ENCODE peak calls at places on chromosomes 3 and 15, in eight cellular contexts. One of them, this sample, is unnamed.

GRCh38 chr3:18716821-18717220 is 291.7 kb upstream of the SATB1 start:
- DNase-seq in frontal cortex: no peak
- DNase-seq in posterior cingulate gyrus: no peak
- DNase-seq in activated T-helper 9 cell treated with anti-CD3 and anti-CD28 coated beads, Interleukin-2, amount 50 U/mL, for 16 hours: no peak
- DNase-seq in T-helper 9 cell: no peak
- DNase-seq in cardiac muscle cell: peak
- DNase-seq in NCI-H446 treated with DMSO at 0.1 percent for 48 hours: no peak
- DNase-seq in LoVo: no peak
- DNase-seq in this sample: no peak

GRCh38 chr3:177440456-177441105 is 243.3 kb upstream of the TBL1XR1 start:
- DNase-seq in frontal cortex: no peak
- DNase-seq in posterior cingulate gyrus: no peak
- DNase-seq in activated T-helper 9 cell treated with anti-CD3 and anti-CD28 coated beads, Interleukin-2, amount 50 U/mL, for 16 hours: no peak
- DNase-seq in T-helper 9 cell: no peak
- DNase-seq in cardiac muscle cell: no peak
- DNase-seq in NCI-H446 treated with DMSO at 0.1 percent for 48 hours: peak
- DNase-seq in LoVo: no peak
- DNase-seq in this sample: no peak

GRCh38 chr3:124965413-124965812 is 30.9 kb upstream of the MUC13 start:
- DNase-seq in frontal cortex: no peak
- DNase-seq in posterior cingulate gyrus: no peak
- DNase-seq in activated T-helper 9 cell treated with anti-CD3 and anti-CD28 coated beads, Interleukin-2, amount 50 U/mL, for 16 hours: no peak
- DNase-seq in T-helper 9 cell: no peak
- DNase-seq in cardiac muscle cell: no peak
- DNase-seq in NCI-H446 treated with DMSO at 0.1 percent for 48 hours: no peak
- DNase-seq in LoVo: no peak
- DNase-seq in this sample: no peak

GRCh38 chr3:102182162-102182561 is 252.7 kb upstream of the ZPLD1 start:
- DNase-seq in frontal cortex: no peak
- DNase-seq in posterior cingulate gyrus: no peak
- DNase-seq in activated T-helper 9 cell treated with anti-CD3 and anti-CD28 coated beads, Interleukin-2, amount 50 U/mL, for 16 hours: no peak
- DNase-seq in T-helper 9 cell: no peak
- DNase-seq in cardiac muscle cell: peak
- DNase-seq in NCI-H446 treated with DMSO at 0.1 percent for 48 hours: no peak
- DNase-seq in LoVo: no peak
- DNase-seq in this sample: peak

GRCh38 chr15:38401716-38402115 is 52.2 kb upstream of the FAM98B start:
- DNase-seq in frontal cortex: no peak
- DNase-seq in posterior cingulate gyrus: no peak
- DNase-seq in activated T-helper 9 cell treated with anti-CD3 and anti-CD28 coated beads, Interleukin-2, amount 50 U/mL, for 16 hours: no peak
- DNase-seq in T-helper 9 cell: no peak
- DNase-seq in cardiac muscle cell: peak
- DNase-seq in NCI-H446 treated with DMSO at 0.1 percent for 48 hours: no peak
- DNase-seq in LoVo: no peak
- DNase-seq in this sample: no peak

GRCh38 chr3:127431066-127431465 is 143.2 kb upstream of the PRR20G start:
- DNase-seq in frontal cortex: no peak
- DNase-seq in posterior cingulate gyrus: no peak
- DNase-seq in activated T-helper 9 cell treated with anti-CD3 and anti-CD28 coated beads, Interleukin-2, amount 50 U/mL, for 16 hours: no peak
- DNase-seq in T-helper 9 cell: no peak
- DNase-seq in cardiac muscle cell: peak
- DNase-seq in NCI-H446 treated with DMSO at 0.1 percent for 48 hours: peak
- DNase-seq in LoVo: no peak
- DNase-seq in this sample: peak

GRCh38 chr3:99875573-99875924 is 57.9 kb downstream of the CMSS1 start:
- DNase-seq in frontal cortex: no peak
- DNase-seq in posterior cingulate gyrus: no peak
- DNase-seq in activated T-helper 9 cell treated with anti-CD3 and anti-CD28 coated beads, Interleukin-2, amount 50 U/mL, for 16 hours: no peak
- DNase-seq in T-helper 9 cell: no peak
- DNase-seq in cardiac muscle cell: peak
- DNase-seq in NCI-H446 treated with DMSO at 0.1 percent for 48 hours: no peak
- DNase-seq in LoVo: no peak
- DNase-seq in this sample: no peak

GRCh38 chr15:77844798-77845446 is 212.2 kb upstream of the LINGO1 start:
- DNase-seq in frontal cortex: no peak
- DNase-seq in posterior cingulate gyrus: no peak
- DNase-seq in activated T-helper 9 cell treated with anti-CD3 and anti-CD28 coated beads, Interleukin-2, amount 50 U/mL, for 16 hours: no peak
- DNase-seq in T-helper 9 cell: no peak
- DNase-seq in cardiac muscle cell: no peak
- DNase-seq in NCI-H446 treated with DMSO at 0.1 percent for 48 hours: no peak
- DNase-seq in LoVo: no peak
- DNase-seq in this sample: no peak

GRCh38 chr3:128949158-128949557 is 44.7 kb downstream of the CFAP92 start:
- DNase-seq in frontal cortex: no peak
- DNase-seq in posterior cingulate gyrus: no peak
- DNase-seq in activated T-helper 9 cell treated with anti-CD3 and anti-CD28 coated beads, Interleukin-2, amount 50 U/mL, for 16 hours: no peak
- DNase-seq in T-helper 9 cell: no peak
- DNase-seq in cardiac muscle cell: no peak
- DNase-seq in NCI-H446 treated with DMSO at 0.1 percent for 48 hours: no peak
- DNase-seq in LoVo: no peak
- DNase-seq in this sample: no peak

GRCh38 chr3:98109789-98110188 is 20.7 kb upstream of the OR5H1 start:
- DNase-seq in frontal cortex: no peak
- DNase-seq in posterior cingulate gyrus: no peak
- DNase-seq in activated T-helper 9 cell treated with anti-CD3 and anti-CD28 coated beads, Interleukin-2, amount 50 U/mL, for 16 hours: no peak
- DNase-seq in T-helper 9 cell: no peak
- DNase-seq in cardiac muscle cell: no peak
- DNase-seq in NCI-H446 treated with DMSO at 0.1 percent for 48 hours: no peak
- DNase-seq in LoVo: no peak
- DNase-seq in this sample: no peak

GRCh38 chr15:90210593-90210992 is 9.5 kb downstream of the SEMA4B start:
- DNase-seq in frontal cortex: no peak
- DNase-seq in posterior cingulate gyrus: no peak
- DNase-seq in activated T-helper 9 cell treated with anti-CD3 and anti-CD28 coated beads, Interleukin-2, amount 50 U/mL, for 16 hours: no peak
- DNase-seq in T-helper 9 cell: no peak
- DNase-seq in cardiac muscle cell: no peak
- DNase-seq in NCI-H446 treated with DMSO at 0.1 percent for 48 hours: no peak
- DNase-seq in LoVo: no peak
- DNase-seq in this sample: no peak

GRCh38 chr15:67850995-67851535 is 11.2 kb upstream of the RNU6-1 start:
- DNase-seq in frontal cortex: no peak
- DNase-seq in posterior cingulate gyrus: no peak
- DNase-seq in activated T-helper 9 cell treated with anti-CD3 and anti-CD28 coated beads, Interleukin-2, amount 50 U/mL, for 16 hours: no peak
- DNase-seq in T-helper 9 cell: no peak
- DNase-seq in cardiac muscle cell: peak
- DNase-seq in NCI-H446 treated with DMSO at 0.1 percent for 48 hours: no peak
- DNase-seq in LoVo: no peak
- DNase-seq in this sample: no peak

GRCh38 chr15:83365370-83365938 is 81.0 kb upstream of the BNC1 start:
- DNase-seq in frontal cortex: peak
- DNase-seq in posterior cingulate gyrus: peak
- DNase-seq in activated T-helper 9 cell treated with anti-CD3 and anti-CD28 coated beads, Interleukin-2, amount 50 U/mL, for 16 hours: no peak
- DNase-seq in T-helper 9 cell: no peak
- DNase-seq in cardiac muscle cell: peak
- DNase-seq in NCI-H446 treated with DMSO at 0.1 percent for 48 hours: no peak
- DNase-seq in LoVo: no peak
- DNase-seq in this sample: no peak

GRCh38 chr15:76075060-76075459 is 15.3 kb downstream of the TMEM266 start:
- DNase-seq in frontal cortex: no peak
- DNase-seq in posterior cingulate gyrus: no peak
- DNase-seq in activated T-helper 9 cell treated with anti-CD3 and anti-CD28 coated beads, Interleukin-2, amount 50 U/mL, for 16 hours: no peak
- DNase-seq in T-helper 9 cell: no peak
- DNase-seq in cardiac muscle cell: no peak
- DNase-seq in NCI-H446 treated with DMSO at 0.1 percent for 48 hours: no peak
- DNase-seq in LoVo: no peak
- DNase-seq in this sample: no peak

GRCh38 chr3:160210799-160211221 is 14.4 kb upstream of the C3orf80 start:
- DNase-seq in frontal cortex: no peak
- DNase-seq in posterior cingulate gyrus: no peak
- DNase-seq in activated T-helper 9 cell treated with anti-CD3 and anti-CD28 coated beads, Interleukin-2, amount 50 U/mL, for 16 hours: no peak
- DNase-seq in T-helper 9 cell: no peak
- DNase-seq in cardiac muscle cell: peak
- DNase-seq in NCI-H446 treated with DMSO at 0.1 percent for 48 hours: no peak
- DNase-seq in LoVo: peak
- DNase-seq in this sample: no peak

This sample was measured in pancreas.